ENCODE peak calls at places on chromosomes 13 and 19, in nine cellular contexts. V is T-helper 17 cell; I is iris pigment epithelial cell; U is activated CD4-positive, alpha-beta T cell treated with anti-CD3 and anti-CD28 coated beads, Interleukin-2, amount 10 ng/mL, durations not matched to agents 7 days and 5 days; G is activated CD8-positive, alpha-beta memory T cell treated with anti-CD3 and anti-CD28 coated beads for 24 hours; D is stimulated activated CD8-positive, alpha-beta memory T cell treated with anti-CD3 and anti-CD28 coated beads, Interleukin-4, amount 100 ng/mL, for 4 hours; H is GM12865; F is glutamatergic neuron; X is DMS153. S is an unnamed sample.

GRCh38 chr19:39768334-39768733 is 10.3 kb upstream of the LEUTX start:
- DNase-seq in F (no peak), U (no peak), I (no peak), H (no peak), V (no peak), D (no peak), X (no peak), G (no peak), S (no peak)

GRCh38 chr19:33622505-33622808 is 704 bp downstream of the CHST8 start:
- DNase-seq in F (no peak), G (no peak), D (no peak), V (no peak), X (no peak), I (peak; percentile 9), H (no peak), U (no peak), S (no peak)

GRCh38 chr13:33884506-33885221 is 66.7 kb downstream of the RFC3 start:
- DNase-seq in F (no peak), H (no peak), D (no peak), G (no peak), X (no peak), V (no peak), U (no peak), I (no peak), S (no peak)

GRCh38 chr13:83879431-83880171 is 2.7 kb downstream of the SLITRK1 start:
- DNase-seq in H (no peak), V (no peak), G (no peak), X (no peak), D (no peak), U (no peak), I (no peak), F (peak; percentile 37), S (no peak)

GRCh38 chr13:111336666-111337065 is 16.2 kb downstream of the TEX29 start:
- DNase-seq in D (no peak), U (no peak), H (no peak), V (no peak), X (no peak), G (no peak), I (no peak), F (no peak), S (no peak)

GRCh38 chr19:19530423-19530804 is 1.7 kb downstream of the YJEFN3 start:
- DNase-seq in V (no peak), D (no peak), X (no peak), U (no peak), I (peak; percentile 14), G (no peak), F (no peak), H (no peak), S (no peak)

GRCh38 chr13:113776231-113777125 is 17.5 kb downstream of the TMEM255B start:
- DNase-seq in F (no peak), G (no peak), H (no peak), V (no peak), I (no peak), X (peak; percentile 89), U (no peak), D (no peak), S (no peak)

GRCh38 chr19:55939206-55939605 is 7.1 kb upstream of the NLRP13 start:
- DNase-seq in U (no peak), V (no peak), G (no peak), I (no peak), X (no peak), H (no peak), F (no peak), D (no peak), S (no peak)

GRCh38 chr13:48559638-48560320 is 26.9 kb upstream of the RCBTB2 start:
- DNase-seq in H (no peak), D (no peak), G (no peak), F (no peak), I (peak; percentile 79), X (no peak), U (no peak), V (no peak), S (peak; percentile 58)

GRCh38 chr19:50496189-50497029 is 14.6 kb downstream of the JOSD2 start:
- DNase-seq in F (peak; percentile 67), U (no peak), H (no peak), X (no peak), I (no peak), D (no peak), V (no peak), G (no peak), S (no peak)

GRCh38 chr13:100666124-100666523 is 8.5 kb downstream of the TMTC4 start:
- DNase-seq in D (no peak), U (no peak), I (no peak), V (no peak), F (no peak), G (no peak), H (no peak), X (peak; percentile 18), S (no peak)

GRCh38 chr13:93172109-93172508 is 54.5 kb upstream of the GPC6 start:
- DNase-seq in D (no peak), X (no peak), U (no peak), H (no peak), G (no peak), F (no peak), V (no peak), I (peak; percentile 3), S (no peak)

GRCh38 chr13:40664100-40665060 is 2.1 kb downstream of the FOXO1 start:
- DNase-seq in F (peak; percentile 43), V (peak; percentile 64), I (peak; percentile 58), D (no peak), H (peak; percentile 90), X (no peak), U (peak; percentile 85), G (peak; percentile 88), S (peak; percentile 23)

GRCh38 chr19:47729799-47730520 is 15.4 kb upstream of the NOP53 start:
- DNase-seq in D (no peak), V (no peak), F (peak; percentile 75), H (peak; percentile 29), U (peak; percentile 54), I (no peak), X (peak; percentile 70), G (peak; percentile 70), S (no peak)

GRCh38 chr19:46503848-46504453 is 8.3 kb upstream of the PNMA8B start:
- DNase-seq in F (no peak), X (no peak), V (no peak), D (no peak), I (no peak), G (no peak), U (no peak), H (no peak), S (no peak)

GRCh38 chr13:97079726-97080125 is 85.5 kb upstream of the OXGR1 start:
- DNase-seq in V (no peak), X (no peak), G (no peak), I (peak; percentile 30), D (no peak), U (no peak), H (no peak), F (no peak), S (no peak)

GRCh38 chr19:7618771-7619510 is 10.4 kb downstream of the XAB2 start:
- DNase-seq in X (no peak), F (peak; percentile 43), D (no peak), I (no peak), G (no peak), V (no peak), U (no peak), H (no peak), S (no peak)

GRCh38 chr13:110367620-110368019 is 60.5 kb downstream of the COL4A2 start:
- DNase-seq in D (no peak), V (no peak), F (no peak), I (no peak), G (no peak), X (no peak), H (no peak), U (no peak), S (no peak)

GRCh38 chr13:35283856-35284255 is 192.6 kb downstream of the MAB21L1 start:
- DNase-seq in U (no peak), F (no peak), X (peak; percentile 79), D (no peak), V (no peak), H (peak; percentile 18), I (peak; percentile 18), G (no peak), S (no peak)

GRCh38 chr13:114089341-114089740 is 43.1 kb downstream of the RASA3 start:
- DNase-seq in F (no peak), V (no peak), G (peak; percentile 47), U (no peak), X (no peak), D (no peak), I (no peak), H (no peak), S (no peak)

GRCh38 chr13:83449666-83450395 is 432.4 kb downstream of the SLITRK1 start:
- DNase-seq in G (no peak), V (no peak), X (no peak), H (no peak), U (no peak), D (no peak), I (peak; percentile 89), F (no peak), S (peak; percentile 34)

GRCh38 chr19:51702754-51703654 is 9.9 kb downstream of the SPACA6 start:
- DNase-seq in H (no peak), X (no peak), I (no peak), G (no peak), D (no peak), V (no peak), U (no peak), F (no peak), S (no peak)

GRCh38 chr19:39824143-39825092 is 9.5 kb downstream of the DYRK1B start:
- DNase-seq in G (peak; percentile 89), U (peak; percentile 95), I (peak; percentile 96), X (peak; percentile 95), D (peak; percentile 66), F (peak; percentile 87), V (peak; percentile 73), H (peak; percentile 94), S (peak; percentile 93)

GRCh38 chr19:28466107-28467045 is 746.6 kb downstream of the UQCRFS1 start:
- DNase-seq in F (peak; percentile 78), U (peak; percentile 80), V (no peak), H (peak; percentile 65), G (peak; percentile 82), D (peak; percentile 30), I (peak; percentile 7), X (peak; percentile 72), S (peak; percentile 14)

GRCh38 chr13:101433895-101434294 is 17.6 kb upstream of the NALCN start:
- DNase-seq in H (no peak), D (no peak), G (no peak), I (no peak), U (no peak), F (no peak), V (no peak), X (no peak), S (no peak)

GRCh38 chr19:49952906-49953305 is 8.1 kb downstream of the SIGLEC11 start:
- DNase-seq in U (no peak), I (no peak), F (no peak), H (no peak), D (no peak), X (no peak), V (no peak), G (no peak), S (no peak)

GRCh38 chr19:44757735-44758505 is 9.4 kb downstream of the BCL3 start:
- DNase-seq in V (no peak), X (no peak), U (no peak), G (no peak), I (peak; percentile 74), D (no peak), F (peak; percentile 84), H (no peak), S (no peak)

GRCh38 chr19:45927565-45928261 is 13.1 kb upstream of the NANOS2 start:
- DNase-seq in G (peak; percentile 89), V (peak; percentile 78), U (peak; percentile 94), I (peak; percentile 87), F (peak; percentile 95), H (peak; percentile 95), D (peak; percentile 73), X (peak; percentile 95), S (peak; percentile 84)

GRCh38 chr13:111177081-111177711 is 62.1 kb downstream of the ARHGEF7 start:
- DNase-seq in F (no peak), H (peak; percentile 73), X (peak; percentile 64), D (no peak), V (peak; percentile 32), G (no peak), U (peak; percentile 60), I (peak; percentile 66), S (peak; percentile 94)

GRCh38 chr13:94330552-94331071 is 148.9 kb downstream of the DCT start:
- DNase-seq in F (no peak), D (no peak), X (no peak), U (no peak), I (no peak), H (no peak), V (no peak), G (no peak), S (no peak)

S was measured in brain microvascular endothelial cell.